ENCODE peak calls at places on chromosomes 1 and 21, in four cellular contexts. C, E, T and D are unnamed samples.
A peak's percentile ranks its signal among the peaks of the same experiment; 100 is the strongest.

GRCh38 chr1:34736711-34737110 is 18.1 kb upstream of the GJB5 start:
- DNase-seq in C (no peak), T (no peak), E (no peak), D (no peak)

GRCh38 chr21:37654596-37654995 is 261.7 kb downstream of the KCNJ6 start:
- DNase-seq in E (no peak), T (no peak), C (no peak), D (no peak)

GRCh38 chr1:229383961-229384360 is 41.1 kb upstream of the CCSAP start:
- DNase-seq in T (no peak), C (no peak), E (no peak), D (no peak)

GRCh38 chr1:22131875-22132486 is 10.9 kb downstream of the WNT4 start:
- DNase-seq in T (no peak), E (no peak), C (no peak), D (no peak)

GRCh38 chr21:14889080-14889805 is 175.6 kb downstream of the NRIP1 start:
- DNase-seq in E (peak; percentile 80), C (no peak), T (no peak), D (no peak)

GRCh38 chr1:247639381-247639981 is 34.1 kb downstream of the OR2G3 start:
- DNase-seq in E (no peak), C (peak; percentile 67), T (peak; percentile 70), D (no peak)

GRCh38 chr1:94768046-94768445 is 52.1 kb upstream of the SLC44A3 start:
- DNase-seq in C (no peak), E (no peak), T (no peak), D (no peak)

GRCh38 chr1:28298438-28298837 is 30.4 kb upstream of the MED18 start:
- DNase-seq in E (no peak), C (no peak), T (no peak), D (no peak)

GRCh38 chr1:244054247-244054923 is 3.3 kb downstream of the ZBTB18 start:
- DNase-seq in E (no peak), C (no peak), T (no peak), D (no peak)

GRCh38 chr1:11519629-11520031 is 40.7 kb downstream of the DISP3 start:
- DNase-seq in E (no peak), T (no peak), C (no peak), D (no peak)

GRCh38 chr21:42218836-42219605 is at the start of gene ABCG1:
- DNase-seq in E (no peak), T (no peak), C (no peak), D (no peak)

GRCh38 chr1:99599678-99600175 is 46.2 kb upstream of the PALMD start:
- DNase-seq in C (peak; percentile 22), E (peak; percentile 95), T (peak; percentile 66), D (peak; percentile 62)

GRCh38 chr1:171655215-171656116 is 3.0 kb upstream of the MYOC start:
- DNase-seq in T (peak; percentile 86), E (peak; percentile 66), C (peak; percentile 75), D (peak; percentile 90)

GRCh38 chr1:205492774-205493173 is 11.7 kb upstream of the CDK18 start:
- DNase-seq in E (no peak), T (no peak), C (no peak), D (no peak)

GRCh38 chr1:244918422-244919319 is 54.3 kb upstream of the HNRNPU start:
- DNase-seq in T (peak; percentile 63), E (no peak), C (peak; percentile 23), D (no peak)

GRCh38 chr21:33873116-33873515 is 42.5 kb downstream of the ATP5PO start:
- DNase-seq in E (no peak), T (no peak), C (no peak), D (no peak)
- H3K4me1 ChIP-seq in E (no peaks in the 10 kb centered on the region), T (no peaks in the 10 kb centered on the region), C (no peaks in the 10 kb centered on the region), D (no peaks in the 10 kb centered on the region)

GRCh38 chr1:115160728-115161127 is 71.4 kb upstream of the TSPAN2 start:
- DNase-seq in C (no peak), E (no peak), T (no peak), D (no peak)
- H3K4me3 ChIP-seq in C (no peak overlapping the region), E (no peak overlapping the region), T (no peak overlapping the region), D (no peak overlapping the region)

DNA sequence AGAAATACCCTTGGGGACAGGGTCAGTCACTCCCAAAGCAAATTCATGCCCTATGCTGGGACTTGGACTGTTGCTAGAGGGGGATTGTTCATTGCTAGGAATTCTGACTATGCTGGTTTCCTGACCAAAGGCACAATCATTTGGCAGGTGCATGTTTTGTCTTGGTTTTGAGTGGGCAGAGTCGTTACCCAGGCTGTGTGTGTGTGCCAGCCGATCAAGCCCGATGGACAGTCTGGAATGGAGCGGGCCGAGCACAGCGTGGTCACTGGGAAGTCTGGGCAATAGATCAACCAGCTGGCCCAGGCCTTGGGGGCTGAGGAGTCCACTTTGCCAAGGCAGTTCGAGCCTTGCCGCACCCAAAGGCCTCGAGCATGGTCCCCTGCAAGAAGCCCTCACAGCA is 60.9 kb downstream of the HTR6 start:
- DNase-seq in C (no peak), E (no peak), T (no peak), D (no peak)
- H3K27ac ChIP-seq in C (no peak overlapping the region), E (no peak overlapping the region), T (no peak overlapping the region), D (no peak overlapping the region)

GRCh38 chr1:164769504-164770148 is 210.6 kb downstream of the PBX1 start:
- DNase-seq in E (no peak), C (peak; percentile 7), T (no peak), D (no peak)

GRCh38 chr1:164771568-164772350 is 212.8 kb downstream of the PBX1 start:
- DNase-seq in E (peak; percentile 81), T (no peak), C (peak; percentile 82), D (no peak)

GRCh38 chr1:164772635-164773034 is 213.7 kb downstream of the PBX1 start:
- DNase-seq in E (peak; percentile 88), C (peak; percentile 87), T (peak; percentile 84), D (peak; percentile 85)

GRCh38 chr1:164770149-164770529 is 211.2 kb downstream of the PBX1 start:
- DNase-seq in E (no peak), T (no peak), C (peak; percentile 4), D (no peak)

DNA sequence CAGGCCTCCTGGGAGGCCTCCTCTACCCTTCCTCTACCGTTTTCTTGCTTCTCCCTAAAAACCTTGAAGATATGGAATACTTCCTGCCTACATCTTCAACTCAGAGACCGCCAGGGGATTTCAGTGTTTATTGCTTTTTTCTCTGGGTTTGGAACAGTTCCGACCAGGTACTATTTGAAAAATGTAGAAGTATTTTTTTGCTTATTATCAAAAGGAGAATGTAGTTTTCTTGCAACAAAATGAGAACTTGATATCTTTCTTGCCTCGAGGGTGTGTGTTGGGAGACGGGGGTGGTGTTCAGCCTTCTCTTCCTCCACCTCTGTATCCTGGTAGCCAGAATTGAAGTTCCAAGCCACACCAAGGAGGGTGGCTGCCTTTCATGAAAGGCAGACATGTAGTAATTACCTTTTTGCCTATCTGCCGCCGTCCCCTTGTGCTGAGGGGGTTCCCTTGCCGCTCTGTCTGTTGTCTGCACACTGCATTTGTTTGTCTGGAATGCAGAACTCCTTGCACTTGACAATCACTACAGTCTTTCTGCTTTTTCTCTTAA is 212.1 kb downstream of the PBX1 start:
- DNase-seq in E (no peak), T (no peak), C (no peak), D (no peak)
- H3K4me1 ChIP-seq in E (peaks cover 41% of the 10 kb centered on the region), T (peaks cover 74% of the 10 kb centered on the region), C (peaks cover 57% of the 10 kb centered on the region), D (peaks cover 83% of the 10 kb centered on the region)